ENCODE peak calls at places on chromosomes 7 and 10, in ten cellular contexts. One of them, this sample, is unnamed.

GRCh38 chr10:130500251-130501000 is 364.2 kb downstream of the GLRX3 start:
- DNase-seq in GM19239: no peak
- DNase-seq in fibroblast of mammary gland: no peak
- DNase-seq in naive thymus-derived CD8-positive, alpha-beta T cell: no peak
- DNase-seq in ACHN: no peak
- DNase-seq in C1 segment of cervical spinal cord: no peak
- DNase-seq in endothelial cell: no peak
- DNase-seq in NCI-H1092 treated with DMSO at 0.1 percent for 48 hours: no peak
- DNase-seq in Peyer's patch: no peak
- DNase-seq in NCI-H146: no peak
- DNase-seq in this sample: no peak

GRCh38 chr10:52517017-52517416 is 202.9 kb downstream of the DKK1 start:
- DNase-seq in GM19239: no peak
- DNase-seq in fibroblast of mammary gland: no peak
- DNase-seq in naive thymus-derived CD8-positive, alpha-beta T cell: no peak
- DNase-seq in ACHN: no peak
- DNase-seq in C1 segment of cervical spinal cord: no peak
- DNase-seq in endothelial cell: no peak
- DNase-seq in NCI-H1092 treated with DMSO at 0.1 percent for 48 hours: no peak
- DNase-seq in Peyer's patch: no peak
- DNase-seq in NCI-H146: no peak
- DNase-seq in this sample: no peak

GRCh38 chr10:95406651-95407280 is 116.0 kb upstream of the PDLIM1 start:
- DNase-seq in GM19239: no peak
- DNase-seq in fibroblast of mammary gland: no peak
- DNase-seq in naive thymus-derived CD8-positive, alpha-beta T cell: no peak
- DNase-seq in ACHN: no peak
- DNase-seq in C1 segment of cervical spinal cord: no peak
- DNase-seq in endothelial cell: no peak
- DNase-seq in NCI-H1092 treated with DMSO at 0.1 percent for 48 hours: peak
- DNase-seq in Peyer's patch: peak
- DNase-seq in NCI-H146: no peak
- DNase-seq in this sample: no peak

GRCh38 chr7:78125884-78126283 is 327.3 kb downstream of the PHTF2 start:
- DNase-seq in GM19239: no peak
- DNase-seq in fibroblast of mammary gland: peak
- DNase-seq in naive thymus-derived CD8-positive, alpha-beta T cell: no peak
- DNase-seq in ACHN: no peak
- DNase-seq in C1 segment of cervical spinal cord: no peak
- DNase-seq in endothelial cell: no peak
- DNase-seq in NCI-H1092 treated with DMSO at 0.1 percent for 48 hours: no peak
- DNase-seq in Peyer's patch: no peak
- DNase-seq in NCI-H146: no peak
- DNase-seq in this sample: peak

GRCh38 chr10:89206402-89207180 is 526 bp downstream of the CH25H start:
- DNase-seq in GM19239: no peak
- DNase-seq in fibroblast of mammary gland: peak
- DNase-seq in naive thymus-derived CD8-positive, alpha-beta T cell: peak
- DNase-seq in ACHN: no peak
- DNase-seq in C1 segment of cervical spinal cord: no peak
- DNase-seq in endothelial cell: peak
- DNase-seq in NCI-H1092 treated with DMSO at 0.1 percent for 48 hours: no peak
- DNase-seq in Peyer's patch: peak
- DNase-seq in NCI-H146: no peak
- DNase-seq in this sample: peak

GRCh38 chr10:115167716-115168115 is 74.6 kb downstream of the ATRNL1 start:
- DNase-seq in GM19239: no peak
- DNase-seq in fibroblast of mammary gland: no peak
- DNase-seq in naive thymus-derived CD8-positive, alpha-beta T cell: no peak
- DNase-seq in ACHN: no peak
- DNase-seq in C1 segment of cervical spinal cord: no peak
- DNase-seq in endothelial cell: no peak
- DNase-seq in NCI-H1092 treated with DMSO at 0.1 percent for 48 hours: no peak
- DNase-seq in Peyer's patch: no peak
- DNase-seq in NCI-H146: no peak
- DNase-seq in this sample: no peak

GRCh38 chr7:17369686-17370426 is 71.4 kb downstream of the AHR start:
- DNase-seq in GM19239: no peak
- DNase-seq in fibroblast of mammary gland: peak
- DNase-seq in naive thymus-derived CD8-positive, alpha-beta T cell: no peak
- DNase-seq in ACHN: peak
- DNase-seq in C1 segment of cervical spinal cord: no peak
- DNase-seq in endothelial cell: no peak
- DNase-seq in NCI-H1092 treated with DMSO at 0.1 percent for 48 hours: no peak
- DNase-seq in Peyer's patch: no peak
- DNase-seq in NCI-H146: no peak
- DNase-seq in this sample: peak

GRCh38 chr10:35792301-35792700 is 150.2 kb upstream of the FZD8 start:
- DNase-seq in GM19239: no peak
- DNase-seq in fibroblast of mammary gland: no peak
- DNase-seq in naive thymus-derived CD8-positive, alpha-beta T cell: no peak
- DNase-seq in ACHN: no peak
- DNase-seq in C1 segment of cervical spinal cord: no peak
- DNase-seq in endothelial cell: no peak
- DNase-seq in NCI-H1092 treated with DMSO at 0.1 percent for 48 hours: no peak
- DNase-seq in Peyer's patch: no peak
- DNase-seq in NCI-H146: no peak
- DNase-seq in this sample: no peak

GRCh38 chr10:116723428-116724281 is 18.7 kb downstream of the HSPA12A start:
- DNase-seq in GM19239: no peak
- DNase-seq in fibroblast of mammary gland: no peak
- DNase-seq in naive thymus-derived CD8-positive, alpha-beta T cell: peak
- DNase-seq in ACHN: no peak
- DNase-seq in C1 segment of cervical spinal cord: no peak
- DNase-seq in endothelial cell: no peak
- DNase-seq in NCI-H1092 treated with DMSO at 0.1 percent for 48 hours: no peak
- DNase-seq in Peyer's patch: no peak
- DNase-seq in NCI-H146: no peak
- DNase-seq in this sample: no peak

GRCh38 chr7:102432476-102433318 is 678 bp upstream of the ORAI2 start:
- DNase-seq in GM19239: no peak
- DNase-seq in fibroblast of mammary gland: no peak
- DNase-seq in naive thymus-derived CD8-positive, alpha-beta T cell: no peak
- DNase-seq in ACHN: peak
- DNase-seq in C1 segment of cervical spinal cord: no peak
- DNase-seq in endothelial cell: no peak
- DNase-seq in NCI-H1092 treated with DMSO at 0.1 percent for 48 hours: peak
- DNase-seq in Peyer's patch: peak
- DNase-seq in NCI-H146: peak
- DNase-seq in this sample: no peak

GRCh38 chr7:46387646-46388045 is 466.6 kb upstream of the IGFBP3 start:
- DNase-seq in GM19239: no peak
- DNase-seq in fibroblast of mammary gland: peak
- DNase-seq in naive thymus-derived CD8-positive, alpha-beta T cell: no peak
- DNase-seq in ACHN: no peak
- DNase-seq in C1 segment of cervical spinal cord: no peak
- DNase-seq in endothelial cell: no peak
- DNase-seq in NCI-H1092 treated with DMSO at 0.1 percent for 48 hours: no peak
- DNase-seq in Peyer's patch: no peak
- DNase-seq in NCI-H146: no peak
- DNase-seq in this sample: peak

GRCh38 chr10:8221481-8221880 is 167.0 kb downstream of the GATA3 start:
- DNase-seq in GM19239: no peak
- DNase-seq in fibroblast of mammary gland: no peak
- DNase-seq in naive thymus-derived CD8-positive, alpha-beta T cell: no peak
- DNase-seq in ACHN: no peak
- DNase-seq in C1 segment of cervical spinal cord: no peak
- DNase-seq in endothelial cell: no peak
- DNase-seq in NCI-H1092 treated with DMSO at 0.1 percent for 48 hours: no peak
- DNase-seq in Peyer's patch: no peak
- DNase-seq in NCI-H146: no peak
- DNase-seq in this sample: no peak